ENCODE peak calls at places on chromosomes 16 and 17, in seven cellular contexts. G is stimulated activated effector memory CD8-positive, alpha-beta T cell treated with anti-CD3 and anti-CD28 coated beads, Interleukin-12 subunit alpha, Interleukin-12 subunit beta, amount 100 ng/mL, for 72 hours; W is cardiac fibroblast; A is GM06990; M is GM13976; L is RWPE1; H is A549. N is an unnamed sample.

GRCh38 chr17:63945851-63946439 is 13.8 kb upstream of the CD79B start:
- DNase-seq in A (peak), H (no peak), L (no peak), G (no peak), M (peak), W (no peak), N (peak)

GRCh38 chr17:79778504-79779087 is 648 bp downstream of the CBX2 start:
- DNase-seq in L (no peak), G (no peak), H (no peak), W (no peak), A (no peak), M (peak), N (no peak)

GRCh38 chr17:60525347-60525623 is 757 bp downstream of the APPBP2 start:
- DNase-seq in G (no peak), A (no peak), M (no peak), L (no peak), W (no peak), H (no peak), N (no peak)

GRCh38 chr17:49180303-49180702 is 30.1 kb downstream of the GNGT2 start:
- DNase-seq in M (peak), A (no peak), G (peak), L (peak), W (peak), H (peak), N (peak)

GRCh38 chr16:3580686-3581085 is 3.5 kb upstream of the NLRC3 start:
- DNase-seq in M (no peak), L (no peak), H (no peak), G (no peak), W (no peak), A (no peak), N (no peak)

GRCh38 chr16:84058211-84058610 is 15.6 kb upstream of the SLC38A8 start:
- DNase-seq in G (no peak), L (no peak), A (no peak), W (no peak), H (no peak), M (no peak), N (no peak)

GRCh38 chr16:35598696-35599332 is 2139.4 kb downstream of the TP53TG3F start:
- DNase-seq in W (no peak), L (no peak), H (no peak), G (no peak), M (no peak), A (no peak), N (no peak)

GRCh38 chr17:63942309-63942985 is 10.3 kb upstream of the CD79B start:
- DNase-seq in H (no peak), M (no peak), W (no peak), L (no peak), A (no peak), G (no peak), N (no peak)

GRCh38 chr17:35894206-35894605 is 14.0 kb upstream of the CCL5 start:
- DNase-seq in H (no peak), L (no peak), G (no peak), M (no peak), W (no peak), A (no peak), N (no peak)

GRCh38 chr16:77822656-77823055 is 34.3 kb downstream of the VAT1L start:
- DNase-seq in A (no peak), G (no peak), M (no peak), H (no peak), L (no peak), W (no peak), N (no peak)

GRCh38 chr17:74351552-74352210 is 10.0 kb downstream of the BTBD17 start:
- DNase-seq in M (no peak), W (no peak), A (no peak), G (no peak), H (no peak), L (no peak), N (no peak)

GRCh38 chr17:78779848-78780247 is 2.2 kb downstream of the CYTH1 start:
- DNase-seq in G (no peak), W (no peak), H (no peak), L (no peak), A (no peak), M (no peak), N (no peak)

GRCh38 chr17:42121066-42121769 is at the start of gene KAT2A:
- DNase-seq in A (peak), G (peak), W (peak), L (peak), M (peak), H (peak), N (peak)

GRCh38 chr17:37358098-37358829 is 17.5 kb upstream of the C17orf78 start:
- DNase-seq in A (no peak), G (no peak), L (peak), H (peak), M (peak), W (peak), N (peak)

GRCh38 chr17:81004336-81005015 is 12.8 kb downstream of the CHMP6 start:
- DNase-seq in W (no peak), H (no peak), M (peak), A (no peak), G (no peak), L (no peak), N (peak)

GRCh38 chr16:20846030-20846429 is 39.7 kb downstream of the REXO5 start:
- DNase-seq in A (no peak), M (no peak), H (no peak), W (no peak), L (no peak), G (no peak), N (no peak)

GRCh38 chr16:23035240-23035639 is 114.0 kb downstream of the USP31 start:
- DNase-seq in M (no peak), A (no peak), L (no peak), W (no peak), H (no peak), G (no peak), N (no peak)

GRCh38 chr16:66262253-66263167 is 104.0 kb upstream of the CDH5 start:
- DNase-seq in W (no peak), G (no peak), M (no peak), A (no peak), L (no peak), H (no peak), N (no peak)